ENCODE peak calls at places on chromosomes 6 and 20, in four cellular contexts. F, Q, B and H are unnamed samples.

GRCh38 chr20:61850926-61851900 is 214.5 kb downstream of the TAF4 start:
- DNase-seq in F (no peak), Q (no peak), B (no peak), H (no peak)

GRCh38 chr20:4613184-4613583 is 108.5 kb upstream of the PRND start:
- DNase-seq in F (no peak), Q (no peak), B (no peak), H (no peak)

GRCh38 chr6:29465279-29465678 is 8.3 kb downstream of the OR2H1 start:
- DNase-seq in F (no peak), Q (no peak), B (no peak), H (no peak)

GRCh38 chr6:143656026-143656425 is 21.7 kb upstream of the PHACTR2 start:
- DNase-seq in F (no peak), Q (no peak), B (no peak), H (no peak)

GRCh38 chr20:60057866-60058807 is 99.9 kb downstream of the CDH26 start:
- DNase-seq in F (peak; percentile 45), Q (no peak), B (no peak), H (no peak)

GRCh38 chr20:56994006-56994405 is 272.4 kb downstream of the BMP7 start:
- DNase-seq in F (no peak), Q (no peak), B (no peak), H (no peak)

GRCh38 chr6:85401186-85402062 is 48.5 kb upstream of the NT5E start:
- DNase-seq in F (no peak), Q (no peak), B (no peak), H (no peak)

GRCh38 chr20:58889334-58890072 is 37.0 kb downstream of the GNAS start:
- DNase-seq in F (no peak), Q (no peak), B (no peak), H (no peak)

GRCh38 chr6:87832025-87832825 is 130.2 kb upstream of the AKIRIN2 start:
- DNase-seq in F (peak; percentile 50), Q (no peak), B (no peak), H (peak; percentile 51)

GRCh38 chr6:89483111-89483720 is 50.3 kb downstream of the ANKRD6 start:
- DNase-seq in F (peak; percentile 88), Q (peak; percentile 30), B (no peak), H (no peak)

GRCh38 chr6:134249412-134249758 is 68.5 kb downstream of the SGK1 start:
- DNase-seq in F (no peak), Q (no peak), B (no peak), H (no peak)

GRCh38 chr20:64077876-64078551 is 1.3 kb downstream of the RGS19 start:
- DNase-seq in F (peak; percentile 57), Q (no peak), B (no peak), H (no peak)

GRCh38 chr20:58718729-58719128 is 26.1 kb downstream of the NPEPL1 start:
- DNase-seq in F (no peak), Q (no peak), B (no peak), H (no peak)

GRCh38 chr6:135540207-135540877 is 42.8 kb upstream of the AHI1 start:
- DNase-seq in F (no peak), Q (no peak), B (no peak), H (no peak)

GRCh38 chr6:38436726-38437465 is 202.8 kb downstream of the BTBD9 start:
- DNase-seq in F (no peak), Q (no peak), B (no peak), H (no peak)

GRCh38 chr6:3715285-3715684 is 36.2 kb downstream of the PXDC1 start:
- DNase-seq in F (no peak), Q (no peak), B (no peak), H (no peak)

GRCh38 chr6:109465772-109466171 is 10.2 kb upstream of the MICAL1 start:
- DNase-seq in F (no peak), Q (no peak), B (no peak), H (no peak)

GRCh38 chr6:141464490-141464889 is 668.2 kb upstream of the GJE1 start:
- DNase-seq in F (no peak), Q (no peak), B (no peak), H (no peak)

DNA sequence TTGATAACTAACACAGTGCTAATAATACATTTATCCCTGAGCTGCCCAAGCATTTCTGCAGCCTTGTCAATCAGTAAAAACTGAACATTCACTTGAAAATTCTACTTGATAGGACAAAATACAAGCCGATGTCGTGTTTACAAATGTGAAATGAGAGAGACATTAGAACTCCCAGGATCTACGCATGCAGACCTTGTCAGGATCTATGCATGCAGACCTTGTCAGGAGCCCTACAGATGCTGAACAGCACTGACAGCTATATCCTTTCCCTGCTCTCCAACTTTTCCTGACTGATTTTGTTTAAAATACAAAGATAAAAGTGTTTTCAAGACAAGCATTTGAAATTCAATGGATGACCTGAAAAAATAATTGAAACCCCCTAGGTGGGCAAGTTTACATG is 28.9 kb downstream of the INSM1 start:
- DNase-seq in F (no peak), Q (no peak), B (no peak), H (no peak)
- TF ChIP-seq EZH2 in F (no peak), Q (no peak), B (no peak), H (no peak)

GRCh38 chr6:44500074-44500473 is 112.6 kb downstream of the CDC5L start:
- DNase-seq in F (no peak), Q (no peak), B (no peak), H (no peak)
- H3K27ac ChIP-seq in F (no peak overlapping the region), Q (no peak overlapping the region), B (no peak overlapping the region), H (no peak overlapping the region)

GRCh38 chr20:45925821-45926506 is 8.5 kb upstream of the PCIF1 start:
- DNase-seq in F (no peak), Q (peak; percentile 58), B (no peak), H (no peak)

GRCh38 chr20:45927071-45927878 is 7.2 kb upstream of the PCIF1 start:
- DNase-seq in F (no peak), Q (peak; percentile 98), B (no peak), H (no peak)

GRCh38 chr20:45921618-45922189 is 9.7 kb upstream of the PLTP start:
- DNase-seq in F (no peak), Q (no peak), B (no peak), H (no peak)

GRCh38 chr20:45926731-45927070 is 7.8 kb upstream of the PCIF1 start:
- DNase-seq in F (no peak), Q (no peak), B (no peak), H (no peak)

GRCh38 chr20:45924391-45925261 is 9.9 kb upstream of the PCIF1 start:
- DNase-seq in F (no peak), Q (peak; percentile 66), B (no peak), H (no peak)
- TF ChIP-seq JUNB in F (no peak), Q (no peak), B (no peak), H (no peak)

DNA sequence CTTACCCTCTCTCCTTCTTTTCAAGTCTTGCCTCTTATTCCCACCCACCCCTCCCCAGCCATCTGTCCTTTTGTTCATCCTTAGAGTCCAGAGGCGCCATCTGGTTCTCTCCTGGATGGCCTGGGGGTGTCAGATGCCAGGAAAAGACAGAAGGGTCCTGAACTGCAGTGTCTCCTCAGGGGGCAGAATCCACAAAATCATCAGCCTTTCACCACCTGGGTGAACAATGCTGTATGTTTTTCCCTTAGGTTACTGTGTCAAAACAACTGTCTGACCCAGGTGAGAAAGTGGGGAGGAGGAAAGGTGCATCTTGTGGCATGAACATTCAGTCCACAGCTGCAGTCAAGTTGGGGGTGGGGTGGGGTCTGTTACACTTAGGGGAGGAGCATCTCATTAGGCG is 47.9 kb upstream of the FYN start:
- DNase-seq in F (peak; percentile 71), Q (no peak), B (no peak), H (no peak)
- TF ChIP-seq EZH2 in F (no peak), Q (no peak), B (no peak), H (no peak)

GRCh38 chr6:151327079-151327478 is 64.3 kb downstream of the ZBTB2 start:
- DNase-seq in F (no peak), Q (no peak), B (no peak), H (no peak)
- H3K27ac ChIP-seq in F (no peak overlapping the region), Q (no peak overlapping the region), B (no peak overlapping the region), H (no peak overlapping the region)

DNA sequence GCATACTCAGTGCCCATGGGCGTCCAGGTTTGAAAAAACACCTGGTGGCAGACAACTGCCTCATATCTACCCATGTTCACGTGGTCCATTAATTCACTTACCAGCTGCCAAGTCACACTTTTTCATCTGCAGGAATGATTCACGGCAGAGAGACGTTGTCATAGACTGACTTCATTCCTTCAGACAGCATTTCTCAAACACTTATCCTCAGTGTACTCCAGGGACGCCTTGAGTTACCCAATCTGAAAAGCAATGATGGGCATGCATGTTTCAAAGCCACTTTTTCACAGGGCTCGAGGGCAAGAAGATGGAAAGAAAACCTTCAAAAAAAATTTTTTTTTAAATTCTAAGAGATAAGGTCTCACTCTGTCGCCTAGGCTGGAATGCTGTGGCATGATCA is 6.0 kb downstream of the MMP24OS start:
- DNase-seq in F (no peak), Q (no peak), B (no peak), H (no peak)
- TF ChIP-seq JUNB in F (no peak), Q (no peak), B (no peak), H (no peak)

GRCh38 chr20:40689943-40690835 is 1.2 kb upstream of the MAFB start:
- DNase-seq in F (peak; percentile 93), Q (peak; percentile 85), B (peak; percentile 68), H (no peak)
- TF ChIP-seq EZH2 in F (peak; percentile 96), Q (no peak), B (no peak), H (peak; percentile 53)